ENCODE peak calls at places on chromosomes 2 and 18, in four cellular contexts. One of them, this sample, is unnamed.

GRCh38 chr18:25350561-25351201 is 1.3 kb downstream of the ZNF521 start:
- DNase-seq in neuronal stem cell: peak; percentile 31
- DNase-seq in H1: no peak
- DNase-seq in H9: peak; percentile 28
- DNase-seq in this sample: peak; percentile 70

GRCh38 chr2:202822411-202822810 is 49.2 kb downstream of the ICA1L start:
- DNase-seq in H1: no peak
- DNase-seq in neuronal stem cell: no peak
- DNase-seq in H9: no peak
- DNase-seq in this sample: no peak

GRCh38 chr2:136141510-136142154 is 23.7 kb upstream of the CXCR4 start:
- DNase-seq in H9: no peak
- DNase-seq in H1: no peak
- DNase-seq in neuronal stem cell: no peak
- DNase-seq in this sample: no peak

GRCh38 chr2:218832081-218832480 is 478 bp upstream of the PRKAG3 start:
- DNase-seq in H1: no peak
- DNase-seq in neuronal stem cell: no peak
- DNase-seq in H9: no peak
- DNase-seq in this sample: no peak

GRCh38 chr2:175766880-175767279 is 235.2 kb downstream of the LNPK start:
- DNase-seq in H9: no peak
- DNase-seq in neuronal stem cell: no peak
- DNase-seq in H1: no peak
- DNase-seq in this sample: peak; percentile 13

GRCh38 chr2:121245120-121245820 is 39.7 kb downstream of the TFCP2L1 start:
- DNase-seq in H9: no peak
- DNase-seq in H1: no peak
- DNase-seq in neuronal stem cell: no peak
- DNase-seq in this sample: no peak

GRCh38 chr18:36176739-36177138 is 10.6 kb upstream of the MOCOS start:
- DNase-seq in neuronal stem cell: no peak
- DNase-seq in H1: no peak
- DNase-seq in H9: no peak
- DNase-seq in this sample: no peak

GRCh38 chr2:157874278-157874825 is 1.8 kb downstream of the ACVR1 start:
- DNase-seq in H1: no peak
- DNase-seq in neuronal stem cell: no peak
- DNase-seq in H9: no peak
- DNase-seq in this sample: peak; percentile 27

GRCh38 chr18:59631583-59632181 is 65.5 kb downstream of the CCBE1 start:
- DNase-seq in H1: no peak
- DNase-seq in H9: peak; percentile 52
- DNase-seq in neuronal stem cell: peak; percentile 49
- DNase-seq in this sample: peak; percentile 30

GRCh38 chr18:79405019-79405780 is 9.5 kb downstream of the NFATC1 start:
- DNase-seq in H9: no peak
- DNase-seq in H1: no peak
- DNase-seq in neuronal stem cell: no peak
- DNase-seq in this sample: no peak

GRCh38 chr2:226172314-226172713 is 627.3 kb downstream of the IRS1 start:
- DNase-seq in H1: no peak
- DNase-seq in neuronal stem cell: no peak
- DNase-seq in H9: no peak
- DNase-seq in this sample: no peak

GRCh38 chr18:79531926-79532689 is 136.4 kb downstream of the NFATC1 start:
- DNase-seq in H9: no peak
- DNase-seq in neuronal stem cell: no peak
- DNase-seq in H1: no peak
- DNase-seq in this sample: no peak

GRCh38 chr2:150136901-150137300 is 350.6 kb downstream of the RND3 start:
- DNase-seq in H1: no peak
- DNase-seq in H9: no peak
- DNase-seq in neuronal stem cell: no peak
- DNase-seq in this sample: no peak

GRCh38 chr18:12441475-12442035 is 33.8 kb downstream of the PRELID3A start:
- DNase-seq in neuronal stem cell: no peak
- DNase-seq in H9: no peak
- DNase-seq in H1: no peak
- DNase-seq in this sample: no peak

GRCh38 chr2:75647771-75648170 is 1.2 kb downstream of the MRPL19 start:
- DNase-seq in neuronal stem cell: no peak
- DNase-seq in H9: no peak
- DNase-seq in H1: no peak
- DNase-seq in this sample: peak; percentile 25

GRCh38 chr2:96324716-96325037 is 440 bp upstream of the ITPRIPL1 start:
- DNase-seq in H1: no peak
- DNase-seq in neuronal stem cell: no peak
- DNase-seq in H9: no peak
- DNase-seq in this sample: no peak

GRCh38 chr2:46984034-46984433 is 68.4 kb upstream of the MCFD2 start:
- DNase-seq in neuronal stem cell: no peak
- DNase-seq in H9: no peak
- DNase-seq in H1: no peak
- DNase-seq in this sample: no peak

GRCh38 chr2:127197475-127198385 is 22.4 kb downstream of the CYP27C1 start:
- DNase-seq in H9: peak; percentile 81
- DNase-seq in neuronal stem cell: no peak
- DNase-seq in H1: no peak
- DNase-seq in this sample: peak; percentile 77

GRCh38 chr18:23583071-23583865 is 3.0 kb downstream of the NPC1 start:
- DNase-seq in H1: no peak
- DNase-seq in neuronal stem cell: no peak
- DNase-seq in H9: no peak
- DNase-seq in this sample: no peak

GRCh38 chr2:225766431-225766830 is 366.9 kb downstream of the NYAP2 start:
- DNase-seq in neuronal stem cell: no peak
- DNase-seq in H1: no peak
- DNase-seq in H9: no peak
- DNase-seq in this sample: no peak

GRCh38 chr2:3399829-3400228 is 20.3 kb downstream of the TRAPPC12 start:
- DNase-seq in H1: no peak
- DNase-seq in H9: no peak
- DNase-seq in neuronal stem cell: no peak
- DNase-seq in this sample: no peak

GRCh38 chr2:233320470-233320869 is 12.9 kb downstream of the SAG start:
- DNase-seq in neuronal stem cell: no peak
- DNase-seq in H1: no peak
- DNase-seq in H9: no peak
- DNase-seq in this sample: no peak

GRCh38 chr18:79380816-79381806 is 14.6 kb upstream of the NFATC1 start:
- DNase-seq in H1: no peak
- DNase-seq in neuronal stem cell: no peak
- DNase-seq in H9: peak; percentile 82
- DNase-seq in this sample: peak; percentile 53

GRCh38 chr2:111634050-111634784 is 249.8 kb downstream of the ANAPC1 start:
- DNase-seq in H9: no peak
- DNase-seq in neuronal stem cell: no peak
- DNase-seq in H1: no peak
- DNase-seq in this sample: peak; percentile 95

GRCh38 chr2:19580264-19580663 is 221.8 kb upstream of the OSR1 start:
- DNase-seq in H9: no peak
- DNase-seq in neuronal stem cell: no peak
- DNase-seq in H1: no peak
- DNase-seq in this sample: peak; percentile 78
- H2BK12ac ChIP-seq in H9: no peak overlapping the region
- H2BK12ac ChIP-seq in neuronal stem cell: no peak overlapping the region
- H2BK12ac ChIP-seq in H1: no peak overlapping the region
- H2BK12ac ChIP-seq in this sample: no peak overlapping the region

GRCh38 chr2:67290451-67290991 is 106.6 kb upstream of the ETAA1 start:
- DNase-seq in H1: no peak
- DNase-seq in neuronal stem cell: no peak
- DNase-seq in H9: no peak
- DNase-seq in this sample: peak; percentile 64
- H2BK15ac ChIP-seq in H1: no peak overlapping the region
- H2BK15ac ChIP-seq in neuronal stem cell: no peak overlapping the region
- H2BK15ac ChIP-seq in H9: no peak overlapping the region
- H2BK15ac ChIP-seq in this sample: no peak overlapping the region

GRCh38 chr2:235670974-235671787 is 177.3 kb downstream of the AGAP1 start:
- DNase-seq in neuronal stem cell: no peak
- DNase-seq in H9: no peak
- DNase-seq in H1: no peak
- DNase-seq in this sample: no peak
- H2BK12ac ChIP-seq in neuronal stem cell: no peak overlapping the region
- H2BK12ac ChIP-seq in H9: no peak overlapping the region
- H2BK12ac ChIP-seq in H1: no peak overlapping the region
- H2BK12ac ChIP-seq in this sample: no peak overlapping the region

GRCh38 chr2:221073650-221074049 is 498.5 kb downstream of the EPHA4 start:
- DNase-seq in H9: no peak
- DNase-seq in H1: no peak
- DNase-seq in neuronal stem cell: no peak
- DNase-seq in this sample: no peak

GRCh38 chr2:221074238-221074637 is 497.9 kb downstream of the EPHA4 start:
- DNase-seq in H9: no peak
- DNase-seq in neuronal stem cell: no peak
- DNase-seq in H1: no peak
- DNase-seq in this sample: no peak

GRCh38 chr2:221075203-221075602 is 496.9 kb downstream of the EPHA4 start:
- DNase-seq in H1: no peak
- DNase-seq in neuronal stem cell: no peak
- DNase-seq in H9: no peak
- DNase-seq in this sample: peak; percentile 65

GRCh38 chr2:221077799-221078198 is 494.3 kb downstream of the EPHA4 start:
- DNase-seq in H9: no peak
- DNase-seq in H1: no peak
- DNase-seq in neuronal stem cell: no peak
- DNase-seq in this sample: no peak

GRCh38 chr2:221077241-221077640 is 494.9 kb downstream of the EPHA4 start:
- DNase-seq in H9: no peak
- DNase-seq in H1: no peak
- DNase-seq in neuronal stem cell: no peak
- DNase-seq in this sample: no peak
- H2BK15ac ChIP-seq in H9: no peak overlapping the region
- H2BK15ac ChIP-seq in H1: no peak overlapping the region
- H2BK15ac ChIP-seq in neuronal stem cell: no peak overlapping the region
- H2BK15ac ChIP-seq in this sample: no peak overlapping the region

GRCh38 chr2:186575302-186575701 is 14.6 kb upstream of the ITGAV start:
- DNase-seq in neuronal stem cell: no peak
- DNase-seq in H1: no peak
- DNase-seq in H9: no peak
- DNase-seq in this sample: peak; percentile 99

GRCh38 chr2:186576614-186577013 is 13.2 kb upstream of the ITGAV start:
- DNase-seq in H1: no peak
- DNase-seq in H9: no peak
- DNase-seq in neuronal stem cell: no peak
- DNase-seq in this sample: peak; percentile 79

GRCh38 chr2:186573528-186573927 is 16.3 kb upstream of the ITGAV start:
- DNase-seq in neuronal stem cell: no peak
- DNase-seq in H1: no peak
- DNase-seq in H9: no peak
- DNase-seq in this sample: no peak

GRCh38 chr2:186572705-186573104 is 17.2 kb upstream of the ITGAV start:
- DNase-seq in H1: no peak
- DNase-seq in H9: no peak
- DNase-seq in neuronal stem cell: no peak
- DNase-seq in this sample: no peak

DNA sequence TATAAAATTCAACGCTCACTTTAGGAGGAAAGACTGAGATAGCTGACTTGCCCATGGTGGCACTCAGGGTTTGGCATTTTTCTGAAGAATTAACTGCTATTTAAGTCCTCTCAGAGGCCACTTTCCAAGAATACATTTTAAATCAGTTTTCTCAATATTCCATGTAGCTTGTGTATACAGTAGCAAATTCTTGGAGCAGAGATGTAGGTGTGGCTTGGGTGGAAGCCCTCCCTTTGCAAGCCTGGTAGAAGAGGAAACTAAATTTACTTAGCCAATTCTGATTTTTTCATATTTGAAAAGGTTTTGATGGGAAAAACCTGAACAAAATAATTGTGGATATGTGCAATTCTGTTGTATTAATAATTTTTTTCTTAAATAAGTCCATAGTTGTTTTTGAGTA is 14.0 kb upstream of the ITGAV start:
- DNase-seq in neuronal stem cell: no peak
- DNase-seq in H1: no peak
- DNase-seq in H9: no peak
- DNase-seq in this sample: peak; percentile 46
- H2BK12ac ChIP-seq in neuronal stem cell: no peak overlapping the region
- H2BK12ac ChIP-seq in H1: no peak overlapping the region
- H2BK12ac ChIP-seq in H9: no peak overlapping the region
- H2BK12ac ChIP-seq in this sample: no peak overlapping the region

DNA sequence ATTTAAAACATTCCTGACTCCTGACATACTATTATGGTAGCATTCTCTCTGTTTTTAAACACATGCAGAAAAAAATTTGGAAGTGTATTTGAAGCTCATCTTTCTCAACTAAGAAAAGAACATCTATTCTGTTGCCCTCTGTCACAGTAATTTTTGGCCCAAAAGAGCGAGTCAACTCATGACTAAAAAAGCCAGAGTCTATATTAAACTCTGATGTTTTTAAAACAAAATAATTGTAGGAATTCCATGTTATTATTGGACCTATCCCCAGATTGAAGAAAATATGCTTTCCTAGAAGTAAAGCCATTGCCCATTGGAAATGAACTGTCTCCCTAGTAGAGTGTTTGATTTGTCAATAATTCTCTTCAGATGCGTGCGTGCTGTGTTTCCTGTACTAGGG is 96.7 kb downstream of the CRIM1 start:
- DNase-seq in H1: no peak
- DNase-seq in H9: no peak
- DNase-seq in neuronal stem cell: no peak
- DNase-seq in this sample: no peak
- H2BK15ac ChIP-seq in H1: no peak overlapping the region
- H2BK15ac ChIP-seq in H9: no peak overlapping the region
- H2BK15ac ChIP-seq in neuronal stem cell: no peak overlapping the region
- H2BK15ac ChIP-seq in this sample: no peak overlapping the region

GRCh38 chr2:26345284-26345553 is 724 bp upstream of the SELENOI start:
- DNase-seq in H1: no peak
- DNase-seq in neuronal stem cell: no peak
- DNase-seq in H9: no peak
- DNase-seq in this sample: no peak
- H2BK12ac ChIP-seq in H1: peak overlapping the region; percentile 75
- H2BK12ac ChIP-seq in neuronal stem cell: no peak overlapping the region
- H2BK12ac ChIP-seq in H9: no peak overlapping the region
- H2BK12ac ChIP-seq in this sample: no peak overlapping the region

DNA sequence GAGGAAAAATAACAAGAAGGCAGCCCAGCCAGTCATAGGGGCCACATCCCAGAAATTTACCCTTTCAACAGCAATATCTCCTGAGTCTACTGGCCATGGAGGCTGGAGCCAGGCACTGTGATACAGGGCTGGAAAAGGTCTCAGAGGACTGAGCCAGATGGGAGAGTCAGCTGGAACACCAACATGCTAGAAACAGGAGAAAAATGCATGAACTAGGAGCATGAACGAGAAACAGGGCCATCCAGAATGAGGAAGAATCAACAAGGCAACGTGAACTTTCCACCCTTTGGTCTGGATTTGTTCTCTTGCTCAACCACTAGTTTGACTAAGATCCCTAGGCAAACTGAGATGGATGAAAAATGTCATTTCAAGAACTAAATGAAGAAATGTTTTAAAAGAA is 13.1 kb downstream of the PID1 start:
- DNase-seq in neuronal stem cell: no peak
- DNase-seq in H9: no peak
- DNase-seq in H1: no peak
- DNase-seq in this sample: no peak
- H2BK15ac ChIP-seq in neuronal stem cell: no peak overlapping the region
- H2BK15ac ChIP-seq in H9: no peak overlapping the region
- H2BK15ac ChIP-seq in H1: no peak overlapping the region
- H2BK15ac ChIP-seq in this sample: no peak overlapping the region

This sample was measured in mesenchymal stem cell.